ENCODE peak calls at places on chromosomes 5 and 9, in five cellular contexts. X, M, U, B and H are unnamed samples. For H3K4me1, the result is how much of the 10 kb centered on the place peaks cover.

GRCh38 chr9:128160603-128160987 is 530 bp downstream of the BBLN start:
- DNase-seq in X (no peak), M (peak), U (peak), B (no peak), H (peak)

GRCh38 chr5:180596668-180597231 is 5.5 kb upstream of the SCGB3A1 start:
- DNase-seq in X (no peak), M (no peak), U (no peak), B (no peak), H (no peak)

GRCh38 chr5:98933446-98934072 is 4.8 kb upstream of the CHD1 start:
- DNase-seq in X (no peak), M (no peak), U (no peak), B (no peak), H (no peak)

GRCh38 chr5:27854243-27854852 is 816.0 kb upstream of the CDH9 start:
- DNase-seq in X (no peak), M (no peak), U (no peak), B (no peak), H (no peak)

GRCh38 chr9:112754578-112754977 is 4.0 kb downstream of the SNX30 start:
- DNase-seq in X (no peak), M (no peak), U (no peak), B (no peak), H (no peak)

GRCh38 chr5:157215143-157215825 is 34.6 kb downstream of the ITK start:
- DNase-seq in X (no peak), M (no peak), U (no peak), B (no peak), H (no peak)

GRCh38 chr9:137305060-137305787 is 3.2 kb upstream of the NRARP start:
- DNase-seq in X (peak), M (peak), U (peak), B (peak), H (peak)

GRCh38 chr5:80204808-80205614 is 50.8 kb downstream of the SERINC5 start:
- DNase-seq in X (peak), M (no peak), U (no peak), B (peak), H (no peak)

GRCh38 chr5:171907731-171908343 is 98.6 kb downstream of the FBXW11 start:
- DNase-seq in X (no peak), M (peak), U (peak), B (peak), H (no peak)

GRCh38 chr9:10961883-10962282 is 349.1 kb upstream of the PTPRD start:
- DNase-seq in X (no peak), M (no peak), U (no peak), B (no peak), H (no peak)

GRCh38 chr9:124135813-124136365 is 121.9 kb upstream of the NEK6 start:
- DNase-seq in X (no peak), M (no peak), U (no peak), B (no peak), H (no peak)

GRCh38 chr9:118059520-118060278 is 355.5 kb downstream of the TLR4 start:
- DNase-seq in X (no peak), M (no peak), U (no peak), B (peak), H (peak)

GRCh38 chr5:72241346-72242003 is 78.6 kb downstream of the MRPS27 start:
- DNase-seq in X (no peak), M (no peak), U (no peak), B (peak), H (no peak)

GRCh38 chr5:64947031-64947430 is 178.3 kb downstream of the CWC27 start:
- DNase-seq in X (no peak), M (no peak), U (no peak), B (no peak), H (no peak)

GRCh38 chr9:717722-718121 is 123.8 kb upstream of the DMRT1 start:
- DNase-seq in X (no peak), M (no peak), U (no peak), B (no peak), H (no peak)

GRCh38 chr9:133692364-133692985 is 45.7 kb downstream of the SARDH start:
- DNase-seq in X (peak), M (no peak), U (no peak), B (no peak), H (peak)

GRCh38 chr9:113957778-113958430 is 81.8 kb downstream of the ZNF618 start:
- DNase-seq in X (no peak), M (no peak), U (peak), B (peak), H (no peak)

GRCh38 chr5:115460476-115460875 is 84.1 kb downstream of the FEM1C start:
- DNase-seq in X (peak), M (no peak), U (no peak), B (peak), H (peak)

GRCh38 chr9:98886691-98887229 is 56.9 kb upstream of the COL15A1 start:
- DNase-seq in X (no peak), M (no peak), U (no peak), B (no peak), H (no peak)

GRCh38 chr9:133852476-133852875 is 114.3 kb upstream of the SARDH start:
- DNase-seq in X (no peak), M (no peak), U (no peak), B (no peak), H (no peak)

GRCh38 chr5:36944607-36945225 is 68.1 kb downstream of the NIPBL start:
- DNase-seq in X (no peak), M (no peak), U (no peak), B (no peak), H (no peak)

DNA sequence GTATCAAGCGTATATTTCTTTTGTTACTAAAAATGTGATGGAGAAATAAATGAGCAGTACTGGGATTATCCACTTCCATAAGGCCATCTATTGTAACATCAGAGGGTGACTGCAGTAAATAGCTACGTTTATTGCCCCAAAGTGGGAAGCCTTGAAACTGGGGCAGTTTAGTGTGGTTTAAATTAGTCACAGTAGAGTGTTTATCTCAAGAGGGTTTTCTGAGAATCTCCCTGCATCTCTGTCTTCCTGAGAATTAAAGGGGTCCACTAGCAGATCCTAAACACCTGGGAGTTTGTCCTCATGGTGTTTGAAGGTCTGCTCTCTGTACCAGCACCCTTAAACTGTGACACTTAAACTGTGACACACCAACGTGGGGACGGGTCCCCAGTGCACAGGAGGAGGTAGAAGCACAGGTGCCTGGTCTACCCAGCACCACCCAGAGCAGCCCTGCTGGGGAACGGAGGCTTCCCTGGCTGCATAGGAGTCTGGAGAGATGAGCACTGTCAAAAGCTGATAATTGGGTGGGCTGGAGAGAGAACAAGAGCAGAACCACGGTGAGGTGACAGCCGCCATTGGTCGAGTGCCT is 25.2 kb downstream of the PRRC2B start:
- DNase-seq in X (no peak), M (no peak), U (no peak), B (no peak), H (no peak)
- H3K4me1 ChIP-seq in X (half or more), M (under half), U (half or more), B (half or more), H (under half)

DNA sequence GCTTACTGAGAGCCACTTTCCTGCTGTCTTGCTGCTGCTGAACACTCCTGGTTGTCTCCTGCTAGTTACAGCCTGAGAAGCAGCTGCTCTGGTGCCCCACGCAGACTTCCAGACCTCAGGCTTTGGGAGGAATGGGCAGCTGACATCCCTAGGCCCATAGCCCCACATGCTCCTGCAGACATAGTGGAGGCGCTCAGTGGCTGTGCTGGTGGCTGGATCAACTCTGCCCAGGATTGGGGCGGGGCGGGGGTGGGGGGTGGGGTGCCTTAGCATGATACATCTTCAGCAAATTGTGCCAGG is 93.9 kb downstream of the DAB2IP start:
- DNase-seq in X (no peak), M (no peak), U (no peak), B (no peak), H (no peak)
- H3K27ac ChIP-seq in X (peak), M (peak), U (no peak), B (peak), H (no peak)

DNA sequence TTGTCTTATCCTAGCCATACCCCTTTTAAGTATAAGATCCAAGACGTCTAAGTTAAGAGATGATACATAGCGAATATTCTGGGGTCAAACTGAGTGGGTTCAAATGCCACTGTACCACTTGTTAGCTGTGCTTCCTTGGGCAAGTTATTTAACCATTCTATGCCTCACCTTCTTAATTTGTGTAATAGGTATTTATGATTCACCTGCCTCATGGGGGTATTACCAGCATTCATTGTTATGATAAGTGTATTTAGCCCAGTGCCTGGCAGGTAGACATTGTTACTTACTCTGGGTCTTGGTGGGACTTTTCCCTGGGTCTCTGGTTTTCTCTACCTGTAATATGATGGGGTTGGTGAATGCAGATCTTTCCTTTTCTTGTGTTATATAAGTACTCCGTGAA is 3.8 kb downstream of the LARP1 start:
- DNase-seq in X (no peak), M (no peak), U (no peak), B (no peak), H (no peak)
- H3K4me3 ChIP-seq in X (peak), M (no peak), U (no peak), B (peak), H (no peak)

GRCh38 chr9:115191667-115192066 is 73.7 kb upstream of the TNC start:
- DNase-seq in X (no peak), M (no peak), U (no peak), B (no peak), H (no peak)
- H3K4me1 ChIP-seq in X (under half), M (under half), U (under half), B (under half), H (under half)

GRCh38 chr9:91896513-91897121 is 53.4 kb downstream of the ROR2 start:
- DNase-seq in X (peak), M (peak), U (peak), B (peak), H (no peak)

GRCh38 chr9:91897201-91897600 is 52.8 kb downstream of the ROR2 start:
- DNase-seq in X (no peak), M (no peak), U (no peak), B (no peak), H (no peak)

GRCh38 chr9:91899611-91900010 is 50.4 kb downstream of the ROR2 start:
- DNase-seq in X (no peak), M (no peak), U (no peak), B (no peak), H (no peak)

GRCh38 chr9:91900057-91900816 is 49.8 kb downstream of the ROR2 start:
- DNase-seq in X (peak), M (peak), U (no peak), B (no peak), H (peak)

GRCh38 chr9:91898451-91899433 is 51.3 kb downstream of the ROR2 start:
- DNase-seq in X (no peak), M (peak), U (peak), B (peak), H (peak)
- H3K27ac ChIP-seq in X (no peak), M (peak), U (peak), B (no peak), H (peak)

GRCh38 chr9:136199391-136200288 is 5.3 kb downstream of the LHX3 start:
- DNase-seq in X (no peak), M (no peak), U (no peak), B (no peak), H (no peak)

GRCh38 chr9:136197372-136197875 is 7.5 kb downstream of the LHX3 start:
- DNase-seq in X (no peak), M (no peak), U (no peak), B (no peak), H (no peak)

GRCh38 chr9:136200424-136200823 is 4.5 kb downstream of the LHX3 start:
- DNase-seq in X (no peak), M (no peak), U (no peak), B (no peak), H (no peak)

GRCh38 chr9:136197930-136198604 is 6.9 kb downstream of the LHX3 start:
- DNase-seq in X (no peak), M (no peak), U (no peak), B (no peak), H (no peak)

GRCh38 chr9:136198605-136199083 is 6.3 kb downstream of the LHX3 start:
- DNase-seq in X (no peak), M (no peak), U (no peak), B (no peak), H (no peak)
- H3K4me3 ChIP-seq in X (no peak), M (no peak), U (no peak), B (no peak), H (no peak)

DNA sequence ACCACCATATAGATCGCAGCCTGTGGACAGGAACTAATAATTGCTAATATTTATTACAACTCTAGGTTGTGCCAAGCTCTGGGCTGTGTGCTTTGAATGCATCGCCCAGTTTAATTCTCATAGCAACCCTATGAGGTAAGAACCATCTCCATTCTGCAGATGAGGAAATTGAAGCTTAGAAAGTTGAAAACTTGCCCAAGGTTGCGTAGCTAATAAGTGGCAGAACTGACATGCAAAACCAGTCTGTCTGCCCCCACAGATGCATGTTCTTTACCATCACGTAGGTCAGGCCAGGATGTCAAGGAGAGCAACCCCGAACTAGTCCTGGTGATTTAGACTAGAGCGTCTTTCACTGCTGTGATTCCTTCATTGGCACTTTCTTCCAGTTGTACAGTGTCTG is 15.6 kb downstream of the WWC1 start:
- DNase-seq in X (no peak), M (no peak), U (no peak), B (no peak), H (no peak)
- H3K4me1 ChIP-seq in X (under half), M (under half), U (under half), B (under half), H (under half)